ENCODE peak calls at places on chromosomes 5 and 9, in nine cellular contexts. E is right atrium auricular region; G is GM23248; L is kidney epithelial cell; Z is CD8-positive, alpha-beta T cell; A is CD8-positive, alpha-beta memory T cell; X is CD4-positive, alpha-beta T cell; F is endothelial cell of umbilical vein; P is PC-9. U is an unnamed sample. For H3K27me3, the result is how much of the 10 kb centered on the place peaks cover.

GRCh38 chr5:90438100-90438499 is 28.5 kb upstream of the CETN3 start:
- DNase-seq in E (no peak), G (no peak), L (no peak), Z (no peak), A (no peak), X (no peak), F (peak), P (peak), U (no peak)

GRCh38 chr9:87206064-87206661 is 258.9 kb upstream of the GAS1 start:
- DNase-seq in E (no peak), G (peak), L (no peak), Z (no peak), A (no peak), X (no peak), F (no peak), P (no peak), U (no peak)

GRCh38 chr5:59390074-59390659 is 503.4 kb downstream of the PDE4D start:
- DNase-seq in E (no peak), G (peak), L (no peak), Z (no peak), A (no peak), X (no peak), F (peak), P (no peak), U (no peak)

GRCh38 chr5:107954254-107954653 is 283.5 kb upstream of the EFNA5 start:
- DNase-seq in E (no peak), G (peak), L (no peak), Z (no peak), A (no peak), X (no peak), F (no peak), P (no peak), U (no peak)

GRCh38 chr5:139733289-139733688 is 62.3 kb upstream of the PSD2 start:
- DNase-seq in E (no peak), G (no peak), L (no peak), Z (no peak), A (no peak), X (no peak), F (no peak), P (peak), U (no peak)

GRCh38 chr9:126151671-126152050 is 175.0 kb upstream of the MVB12B start:
- DNase-seq in E (peak), G (peak), L (no peak), Z (no peak), A (no peak), X (no peak), F (no peak), P (no peak), U (peak)

GRCh38 chr9:107172979-107173347 is 110.1 kb upstream of the RAD23B start:
- DNase-seq in E (no peak), G (no peak), L (no peak), Z (no peak), A (no peak), X (no peak), F (no peak), P (no peak), U (no peak)

GRCh38 chr9:132116583-132116982 is 36.9 kb upstream of the MED27 start:
- DNase-seq in E (no peak), G (no peak), L (no peak), Z (no peak), A (no peak), X (no peak), F (no peak), P (no peak), U (no peak)

GRCh38 chr9:124776952-124777645 is at the start of gene OLFML2A:
- DNase-seq in E (no peak), G (peak), L (no peak), Z (no peak), A (peak), X (no peak), F (no peak), P (no peak), U (peak)

GRCh38 chr9:136551401-136552116 is 5.7 kb upstream of the NOTCH1 start:
- DNase-seq in E (peak), G (peak), L (no peak), Z (no peak), A (no peak), X (no peak), F (peak), P (peak), U (peak)

GRCh38 chr5:141657937-141658545 is 6.8 kb upstream of the FCHSD1 start:
- DNase-seq in E (no peak), G (peak), L (peak), Z (no peak), A (no peak), X (no peak), F (peak), P (peak), U (no peak)

GRCh38 chr5:136023935-136024645 is 4.7 kb upstream of the TGFBI start:
- DNase-seq in E (no peak), G (peak), L (no peak), Z (no peak), A (no peak), X (no peak), F (no peak), P (no peak), U (no peak)

GRCh38 chr9:91843093-91843492 is 106.9 kb downstream of the ROR2 start:
- DNase-seq in E (no peak), G (no peak), L (no peak), Z (no peak), A (no peak), X (no peak), F (no peak), P (no peak), U (no peak)

GRCh38 chr9:27468450-27469110 is 55.5 kb upstream of the IFNK start:
- DNase-seq in E (no peak), G (no peak), L (no peak), Z (no peak), A (no peak), X (no peak), F (no peak), P (no peak), U (no peak)

GRCh38 chr9:101566904-101567724 is 27.7 kb downstream of the PPP3R2 start:
- DNase-seq in E (no peak), G (peak), L (no peak), Z (peak), A (no peak), X (peak), F (peak), P (no peak), U (no peak)

GRCh38 chr9:131019387-131020239 is 10.6 kb downstream of the LAMC3 start:
- DNase-seq in E (no peak), G (peak), L (no peak), Z (no peak), A (no peak), X (no peak), F (no peak), P (no peak), U (peak)

GRCh38 chr5:126354012-126354856 is 69.0 kb upstream of the GRAMD2B start:
- DNase-seq in E (no peak), G (peak), L (peak), Z (no peak), A (no peak), X (no peak), F (peak), P (peak), U (no peak)

GRCh38 chr5:169933624-169934023 is 46.7 kb downstream of the INSYN2B start:
- DNase-seq in E (no peak), G (no peak), L (no peak), Z (no peak), A (no peak), X (no peak), F (no peak), P (no peak), U (no peak)

GRCh38 chr5:23506329-23507236 is 826 bp upstream of the PRDM9 start:
- DNase-seq in E (no peak), G (peak), L (no peak), Z (no peak), A (no peak), X (no peak), F (no peak), P (no peak), U (peak)

GRCh38 chr5:142756576-142756975 is 13.6 kb upstream of the ARHGAP26 start:
- DNase-seq in E (no peak), G (no peak), L (no peak), Z (no peak), A (no peak), X (no peak), F (no peak), P (no peak), U (no peak)

GRCh38 chr5:132267166-132267739 is 9.8 kb downstream of the PDLIM4 start:
- DNase-seq in E (peak), G (no peak), L (no peak), Z (no peak), A (no peak), X (no peak), F (no peak), P (no peak), U (no peak)

GRCh38 chr5:15604986-15605385 is 105.0 kb downstream of the FBXL7 start:
- DNase-seq in E (no peak), G (no peak), L (no peak), Z (no peak), A (no peak), X (no peak), F (no peak), P (no peak), U (no peak)

GRCh38 chr5:9924614-9925013 is 294.5 kb upstream of the TAS2R1 start:
- DNase-seq in E (no peak), G (peak), L (peak), Z (no peak), A (no peak), X (no peak), F (no peak), P (peak), U (no peak)

GRCh38 chr5:143228597-143229293 is 174.7 kb downstream of the NR3C1 start:
- DNase-seq in E (no peak), G (no peak), L (no peak), Z (no peak), A (no peak), X (no peak), F (no peak), P (no peak), U (no peak)

GRCh38 chr5:126525630-126526245 is 69.3 kb downstream of the ALDH7A1 start:
- DNase-seq in E (peak), G (peak), L (no peak), Z (no peak), A (no peak), X (no peak), F (peak), P (no peak), U (peak)

GRCh38 chr5:168468836-168469235 is 17.4 kb upstream of the RARS1 start:
- DNase-seq in E (no peak), G (peak), L (no peak), Z (no peak), A (no peak), X (no peak), F (no peak), P (no peak), U (no peak)

GRCh38 chr5:100505984-100506670 is 29.0 kb upstream of the FAM174A start:
- DNase-seq in E (no peak), G (peak), L (peak), Z (no peak), A (no peak), X (no peak), F (peak), P (peak), U (no peak)

GRCh38 chr5:43037929-43038510 is 2.1 kb downstream of the ANXA2R start:
- DNase-seq in E (no peak), G (peak), L (no peak), Z (peak), A (peak), X (no peak), F (peak), P (no peak), U (no peak)

GRCh38 chr5:23274156-23274555 is 233.3 kb upstream of the PRDM9 start:
- DNase-seq in E (no peak), G (no peak), L (no peak), Z (no peak), A (no peak), X (no peak), F (no peak), P (no peak), U (no peak)

GRCh38 chr9:91424403-91425176 is 958 bp upstream of the NFIL3 start:
- DNase-seq in E (peak), G (peak), L (no peak), Z (peak), A (peak), X (peak), F (peak), P (peak), U (peak)

GRCh38 chr5:77957-78804 is 13.8 kb upstream of the PLEKHG4B start:
- DNase-seq in E (no peak), G (peak), L (no peak), Z (no peak), A (no peak), X (no peak), F (no peak), P (no peak), U (peak)

GRCh38 chr5:75656311-75657003 is 45.2 kb downstream of the ANKDD1B start:
- DNase-seq in E (no peak), G (peak), L (no peak), Z (no peak), A (no peak), X (no peak), F (peak), P (no peak), U (no peak)

GRCh38 chr9:77802512-77803293 is 154.6 kb upstream of the GNA14 start:
- DNase-seq in E (no peak), G (no peak), L (no peak), Z (no peak), A (no peak), X (no peak), F (no peak), P (no peak), U (no peak)

GRCh38 chr5:38613992-38614836 is 57.8 kb upstream of the LIFR start:
- DNase-seq in E (no peak), G (no peak), L (no peak), Z (no peak), A (no peak), X (no peak), F (no peak), P (peak), U (no peak)

GRCh38 chr5:160175438-160176218 is 53.7 kb upstream of the FABP6 start:
- DNase-seq in E (peak), G (peak), L (no peak), Z (no peak), A (no peak), X (no peak), F (no peak), P (no peak), U (peak)

GRCh38 chr5:123035320-123035949 is 1.1 kb downstream of the PPIC start:
- DNase-seq in E (peak), G (peak), L (peak), Z (no peak), A (no peak), X (no peak), F (peak), P (peak), U (peak)

GRCh38 chr9:15176821-15177220 is 130.2 kb downstream of the TTC39B start:
- DNase-seq in E (no peak), G (no peak), L (no peak), Z (no peak), A (no peak), X (no peak), F (no peak), P (no peak), U (no peak)

GRCh38 chr9:36134761-36135505 is 1.6 kb upstream of the GLIPR2 start:
- DNase-seq in E (no peak), G (no peak), L (no peak), Z (no peak), A (no peak), X (no peak), F (no peak), P (no peak), U (peak)
- H3K27me3 ChIP-seq in E (under half), G (under half), L (under half), Z (under half), A (under half), X (under half), F (under half), P (under half), U (under half)

GRCh38 chr9:121326924-121327613 is 43.0 kb downstream of the STOM start:
- DNase-seq in E (peak), G (no peak), L (no peak), Z (no peak), A (no peak), X (no peak), F (no peak), P (no peak), U (no peak)

GRCh38 chr9:121326130-121326838 is 43.8 kb downstream of the STOM start:
- DNase-seq in E (peak), G (peak), L (no peak), Z (no peak), A (no peak), X (no peak), F (peak), P (no peak), U (no peak)

GRCh38 chr9:121328876-121329681 is 41.0 kb downstream of the STOM start:
- DNase-seq in E (no peak), G (no peak), L (no peak), Z (no peak), A (no peak), X (no peak), F (no peak), P (no peak), U (no peak)

GRCh38 chr9:121331549-121331948 is 38.5 kb downstream of the STOM start:
- DNase-seq in E (no peak), G (peak), L (no peak), Z (no peak), A (no peak), X (no peak), F (no peak), P (no peak), U (no peak)

DNA sequence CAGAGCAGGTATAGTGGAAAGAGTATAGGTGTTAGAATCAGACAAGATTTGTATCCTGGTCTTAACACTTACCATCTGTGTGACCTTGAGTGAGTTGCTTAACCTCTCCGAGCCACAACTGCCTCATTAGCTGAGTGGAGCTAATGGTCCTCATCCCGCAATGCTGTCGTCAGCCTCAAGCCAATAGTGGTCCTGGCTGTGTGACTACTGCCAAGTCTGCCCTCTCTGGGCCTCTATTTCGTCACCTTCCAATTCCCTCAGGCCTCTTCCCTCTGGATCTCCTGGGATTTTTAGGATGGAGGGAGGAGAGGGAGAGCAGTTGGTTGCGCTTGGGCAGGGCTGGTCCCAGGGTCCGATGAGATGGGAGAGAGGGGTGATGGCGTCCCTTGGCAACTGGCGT is 41.6 kb downstream of the STOM start:
- DNase-seq in E (no peak), G (no peak), L (no peak), Z (no peak), A (no peak), X (no peak), F (no peak), P (no peak), U (no peak)
- H3K27me3 ChIP-seq in E (under half), G (under half), L (under half), Z (under half), A (under half), X (under half), F (under half), P (under half), U (under half)

GRCh38 chr9:133656211-133657119 is 20.3 kb downstream of the DBH start:
- DNase-seq in E (no peak), G (no peak), L (no peak), Z (peak), A (no peak), X (peak), F (no peak), P (no peak), U (no peak)
- H3K27me3 ChIP-seq in E (under half), G (under half), L (half or more), Z (under half), A (under half), X (under half), F (under half), P (half or more), U (under half)

DNA sequence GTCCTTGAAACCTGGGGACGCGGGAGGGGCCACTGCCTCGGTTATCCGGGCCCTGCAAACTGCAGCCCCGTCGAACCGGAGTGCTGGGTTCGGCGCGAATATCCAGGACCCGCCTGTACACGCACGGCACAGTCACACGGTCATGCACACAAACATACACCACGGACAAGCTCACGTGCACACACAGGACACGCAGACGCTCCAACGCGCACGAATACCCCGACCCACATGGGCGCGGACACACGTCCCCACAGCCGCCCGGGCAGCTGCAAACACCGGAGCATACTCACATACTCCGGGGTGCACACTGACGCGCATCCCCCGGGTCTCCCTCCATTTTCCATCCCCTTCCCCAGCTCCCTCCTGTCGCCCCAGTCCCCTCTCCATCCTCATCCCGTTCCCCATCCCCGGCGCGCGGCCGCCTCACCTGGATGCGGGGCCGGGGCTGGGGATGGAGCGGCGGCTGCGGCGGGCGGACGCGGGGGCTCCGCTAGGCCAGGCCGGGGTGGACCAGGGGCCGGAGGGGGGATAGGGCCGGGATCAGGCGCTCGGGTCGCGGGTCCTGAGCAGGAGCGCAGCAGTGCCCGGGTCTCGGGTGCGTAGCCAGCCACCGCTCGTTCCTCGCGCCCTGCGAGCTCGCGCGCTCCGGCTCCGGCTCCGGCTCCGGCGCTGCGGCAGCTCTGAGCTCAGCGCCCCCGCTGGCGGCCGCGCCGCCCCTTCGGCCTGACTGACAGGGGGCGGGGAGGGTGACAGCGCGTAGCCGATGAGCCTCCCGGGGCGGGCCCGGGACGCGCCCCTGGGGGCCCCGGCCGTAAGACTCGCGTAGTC is at the start of the genes EIF4E1B and SNCB:
- DNase-seq in E (no peak), G (peak), L (no peak), Z (peak), A (no peak), X (no peak), F (peak), P (no peak), U (peak)
- H3K27me3 ChIP-seq in E (under half), G (half or more), L (half or more), Z (under half), A (under half), X (half or more), F (half or more), P (under half), U (under half)

GRCh38 chr5:68221488-68221887 is 5.9 kb downstream of the PIK3R1 start:
- DNase-seq in E (no peak), G (no peak), L (no peak), Z (no peak), A (no peak), X (no peak), F (no peak), P (no peak), U (no peak)
- H3K27me3 ChIP-seq in E (under half), G (under half), L (under half), Z (under half), A (under half), X (under half), F (under half), P (under half), U (under half)

U was measured in H7.